ENCODE peak calls at places on chromosomes 6 and 20, in six cellular contexts. B is lung, X is left lung, H is cardiac fibroblast, O is nephron progenitor cell, V is neural crest cell. D is an unnamed sample.

GRCh38 chr20:59007758-59008511 is 881 bp upstream of the CTSZ start:
- DNase-seq in O (no peak), X (peak; percentile 86), B (peak; percentile 63), H (no peak), V (no peak), D (peak; percentile 8)

GRCh38 chr6:3825851-3826581 is 23.2 kb upstream of the FAM50B start:
- DNase-seq in X (peak; percentile 91), V (no peak), O (no peak), H (peak; percentile 99), B (peak; percentile 90), D (no peak)

GRCh38 chr6:35425284-35425683 is 26.9 kb upstream of the FANCE start:
- DNase-seq in X (no peak), B (no peak), O (no peak), H (peak; percentile 89), V (no peak), D (no peak)

GRCh38 chr6:13229205-13230085 is 98.9 kb downstream of the TBC1D7 start:
- DNase-seq in X (no peak), V (no peak), B (no peak), H (peak; percentile 19), O (no peak), D (no peak)

GRCh38 chr6:121848523-121849255 is 413.2 kb downstream of the GJA1 start:
- DNase-seq in H (no peak), B (no peak), X (no peak), O (no peak), V (no peak), D (no peak)

GRCh38 chr6:7730852-7731251 is 5.0 kb downstream of the BMP6 start:
- DNase-seq in O (no peak), B (no peak), H (peak; percentile 80), X (no peak), V (no peak), D (no peak)

GRCh38 chr6:163741743-163742363 is 327.3 kb downstream of the QKI start:
- DNase-seq in O (no peak), X (no peak), H (no peak), B (no peak), V (no peak), D (no peak)

GRCh38 chr6:151962246-151962846 is 154.9 kb downstream of the ESR1 start:
- DNase-seq in H (peak; percentile 55), B (no peak), V (no peak), O (no peak), X (no peak), D (no peak)

GRCh38 chr6:164069352-164070022 is 655.0 kb downstream of the QKI start:
- DNase-seq in O (no peak), H (peak; percentile 67), B (peak; percentile 39), X (no peak), V (peak; percentile 44), D (no peak)

GRCh38 chr20:54554006-54554405 is 78.6 kb downstream of the DOK5 start:
- DNase-seq in H (no peak), V (no peak), O (no peak), B (no peak), X (no peak), D (no peak)

GRCh38 chr20:41717464-41717863 is 99.3 kb upstream of the CHD6 start:
- DNase-seq in H (peak; percentile 11), V (no peak), X (no peak), O (no peak), B (no peak), D (no peak)

GRCh38 chr6:167295495-167296292 is 4.6 kb downstream of the UNC93A start:
- DNase-seq in X (no peak), B (no peak), O (no peak), V (no peak), H (no peak), D (no peak)

GRCh38 chr6:134451529-134451928 is 133.6 kb upstream of the SGK1 start:
- DNase-seq in B (no peak), V (no peak), O (no peak), X (no peak), H (no peak), D (no peak)

GRCh38 chr20:59434950-59435349 is 134.5 kb downstream of the EDN3 start:
- DNase-seq in X (no peak), V (no peak), B (no peak), O (no peak), H (no peak), D (no peak)

GRCh38 chr20:36121981-36122930 is 32.3 kb upstream of the EPB41L1 start:
- DNase-seq in B (peak; percentile 86), O (no peak), V (no peak), H (no peak), X (peak; percentile 87), D (no peak)

GRCh38 chr6:42387336-42387735 is 64.4 kb downstream of the TRERF1 start:
- DNase-seq in X (no peak), B (no peak), O (no peak), H (no peak), V (no peak), D (no peak)

GRCh38 chr6:140138311-140138994 is 764.0 kb upstream of the CITED2 start:
- DNase-seq in B (no peak), H (peak; percentile 8), X (no peak), O (no peak), V (peak; percentile 2), D (no peak)

GRCh38 chr6:11947063-11947462 is 65.0 kb upstream of the HIVEP1 start:
- DNase-seq in B (no peak), O (no peak), H (no peak), X (no peak), V (no peak), D (no peak)
- TF ChIP-seq CTCF in B (no peak), O (peak; percentile 25), H (peak; percentile 10), X (no peak), V (peak; percentile 41), D (peak; percentile 37)

GRCh38 chr20:19897891-19898290 is 119.3 kb upstream of the NAA20 start:
- DNase-seq in B (no peak), H (no peak), V (no peak), X (no peak), O (no peak), D (no peak)

GRCh38 chr20:19907326-19908056 is 109.7 kb upstream of the NAA20 start:
- DNase-seq in X (no peak), B (no peak), O (no peak), H (peak; percentile 53), V (no peak), D (no peak)

GRCh38 chr20:19901226-19901625 is 115.9 kb upstream of the NAA20 start:
- DNase-seq in O (no peak), H (no peak), B (no peak), V (no peak), X (no peak), D (no peak)

GRCh38 chr20:19908586-19908985 is 108.6 kb upstream of the NAA20 start:
- DNase-seq in X (no peak), O (no peak), V (no peak), H (no peak), B (no peak), D (no peak)

DNA sequence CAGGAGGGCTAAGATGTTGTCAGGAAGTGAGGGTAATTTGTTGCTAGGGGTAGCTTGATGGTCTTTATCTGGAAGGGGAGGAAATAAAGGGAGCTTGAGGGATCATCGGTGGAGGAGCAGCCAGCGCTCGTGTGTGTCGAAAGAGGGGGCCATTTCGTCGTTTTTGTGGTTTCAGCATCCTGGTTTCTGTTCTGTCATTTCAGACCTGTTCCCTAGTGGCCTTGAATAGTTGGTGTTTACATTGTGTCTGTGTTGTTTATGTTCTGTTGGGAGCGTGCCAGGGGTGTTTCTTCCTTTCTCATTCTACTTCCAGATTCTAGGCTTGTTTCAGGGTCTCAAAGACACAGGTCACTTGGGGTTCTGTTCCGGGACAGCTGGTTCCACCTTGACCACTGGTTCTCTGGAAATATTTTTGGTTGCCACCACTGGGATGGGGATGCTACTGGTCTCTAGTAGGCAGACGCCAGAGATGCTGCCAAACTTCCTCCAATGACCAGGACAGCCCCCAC is 113.9 kb upstream of the NAA20 start:
- DNase-seq in V (no peak), O (no peak), H (peak; percentile 45), B (peak; percentile 39), X (no peak), D (no peak)
- TF ChIP-seq CTCF in V (no peak), O (no peak), H (no peak), B (no peak), X (peak; percentile 27), D (no peak)

DNA sequence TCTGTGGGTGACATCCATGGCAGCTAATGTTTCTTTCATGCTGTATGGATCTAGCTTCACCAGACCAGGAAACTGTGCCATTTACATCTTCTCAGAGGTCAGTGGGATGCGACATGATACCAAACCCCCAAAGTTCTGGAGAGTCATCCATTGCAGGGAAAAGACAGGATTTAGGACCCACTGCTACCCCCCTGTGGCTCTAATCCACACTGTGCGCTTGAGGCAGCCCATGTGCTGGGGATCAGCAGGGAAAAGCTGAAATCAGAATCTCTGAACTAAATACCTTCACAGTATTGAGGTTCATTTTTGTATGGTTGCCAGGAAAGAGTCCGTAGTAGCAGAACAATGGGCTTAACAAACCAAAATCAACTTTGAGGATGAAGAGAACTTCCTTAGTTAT is 164.4 kb downstream of the TMEM242 start:
- DNase-seq in V (no peak), H (no peak), X (no peak), B (no peak), O (no peak), D (no peak)
- TF ChIP-seq CTCF in V (peak; percentile 18), H (no peak), X (no peak), B (no peak), O (no peak), D (no peak)

DNA sequence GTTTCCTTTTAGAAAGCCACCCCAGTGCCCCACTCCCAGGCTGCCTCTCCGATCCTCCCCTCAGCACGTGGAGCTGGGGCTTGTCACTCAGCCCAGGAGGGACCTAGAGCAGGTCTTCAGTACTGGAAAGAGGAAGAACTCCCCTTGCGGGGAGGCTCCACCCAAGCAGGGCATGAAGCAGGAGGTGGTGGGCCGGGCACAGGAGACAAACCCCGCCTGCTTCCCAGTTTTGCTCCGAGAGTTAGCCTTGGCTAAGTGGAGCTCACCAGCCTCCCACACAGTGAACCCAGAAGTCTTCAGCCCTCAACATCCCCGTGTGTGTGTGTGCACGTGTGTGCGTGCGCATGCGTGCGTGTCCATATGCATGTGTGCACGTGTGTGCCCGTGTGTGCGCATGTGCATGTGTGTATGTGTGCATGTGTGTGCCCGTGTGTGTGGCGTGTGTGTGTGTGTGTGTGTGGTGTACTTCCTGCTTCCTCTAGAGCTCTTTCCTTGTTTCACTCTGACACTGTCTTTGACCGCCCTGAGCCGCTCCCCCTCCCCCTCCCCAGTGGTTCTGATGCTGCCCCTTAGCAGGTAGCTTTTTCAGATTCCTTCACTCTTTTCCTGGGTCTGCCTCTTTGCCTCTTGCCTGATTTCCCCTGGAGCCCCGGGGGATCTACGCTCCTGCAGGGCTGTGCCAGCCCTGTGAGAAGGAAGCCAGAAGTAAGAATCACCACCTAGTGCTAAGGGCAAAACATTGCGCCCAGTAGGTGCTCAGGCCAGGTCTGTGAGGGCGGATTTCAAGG is 239.8 kb downstream of the CDC5L start:
- DNase-seq in H (no peak), X (peak; percentile 76), B (peak; percentile 32), O (peak; percentile 23), V (no peak), D (no peak)
- TF ChIP-seq CTCF in H (no peak), X (no peak), B (no peak), O (no peak), V (no peak), D (no peak)